ENCODE peak calls at places on chromosome 22, in eight cellular contexts. One of them, this sample, is unnamed.
A peak's percentile ranks its signal among the peaks of the same experiment; 100 is the strongest.

GRCh38 chr22:26406118-26406517 is 22.9 kb upstream of the ASPHD2 start:
- DNase-seq in uterus: no peak
- DNase-seq in transverse colon: no peak
- DNase-seq in esophagus muscularis mucosa: no peak
- DNase-seq in IMR-90: peak; percentile 66
- DNase-seq in stomach: no peak
- DNase-seq in body of pancreas: no peak
- DNase-seq in breast epithelium: no peak
- DNase-seq in this sample: no peak

GRCh38 chr22:25666308-25666707 is 75.7 kb upstream of the MYO18B start:
- DNase-seq in uterus: peak; percentile 38
- DNase-seq in transverse colon: peak; percentile 41
- DNase-seq in stomach: no peak
- DNase-seq in esophagus muscularis mucosa: no peak
- DNase-seq in body of pancreas: peak; percentile 37
- DNase-seq in breast epithelium: peak; percentile 35
- DNase-seq in IMR-90: no peak
- DNase-seq in this sample: peak; percentile 87

GRCh38 chr22:20398420-20398819 is 4.5 kb downstream of the ZNF74 start:
- DNase-seq in uterus: no peak
- DNase-seq in breast epithelium: no peak
- DNase-seq in IMR-90: no peak
- DNase-seq in stomach: no peak
- DNase-seq in transverse colon: no peak
- DNase-seq in body of pancreas: no peak
- DNase-seq in esophagus muscularis mucosa: no peak
- DNase-seq in this sample: no peak

GRCh38 chr22:32695451-32695891 is 106.0 kb upstream of the TIMP3 start:
- DNase-seq in esophagus muscularis mucosa: no peak
- DNase-seq in body of pancreas: no peak
- DNase-seq in uterus: no peak
- DNase-seq in IMR-90: peak; percentile 95
- DNase-seq in transverse colon: no peak
- DNase-seq in breast epithelium: no peak
- DNase-seq in stomach: no peak
- DNase-seq in this sample: no peak

GRCh38 chr22:43060213-43060612 is 29.0 kb downstream of the TTLL1 start:
- DNase-seq in breast epithelium: no peak
- DNase-seq in IMR-90: no peak
- DNase-seq in esophagus muscularis mucosa: no peak
- DNase-seq in transverse colon: peak; percentile 54
- DNase-seq in body of pancreas: no peak
- DNase-seq in uterus: no peak
- DNase-seq in stomach: peak; percentile 30
- DNase-seq in this sample: peak; percentile 88

GRCh38 chr22:42294034-42294985 is 23.9 kb upstream of the TCF20 start:
- DNase-seq in body of pancreas: peak; percentile 55
- DNase-seq in transverse colon: peak; percentile 64
- DNase-seq in stomach: peak; percentile 38
- DNase-seq in breast epithelium: no peak
- DNase-seq in esophagus muscularis mucosa: no peak
- DNase-seq in uterus: no peak
- DNase-seq in IMR-90: peak; percentile 41
- DNase-seq in this sample: no peak

GRCh38 chr22:24230911-24231656 is 13.8 kb downstream of the GGT5 start:
- DNase-seq in IMR-90: no peak
- DNase-seq in breast epithelium: no peak
- DNase-seq in uterus: no peak
- DNase-seq in body of pancreas: peak; percentile 64
- DNase-seq in transverse colon: peak; percentile 58
- DNase-seq in stomach: peak; percentile 74
- DNase-seq in esophagus muscularis mucosa: no peak
- DNase-seq in this sample: peak; percentile 60

GRCh38 chr22:41197808-41198585 is 7.1 kb upstream of the L3MBTL2 start:
- DNase-seq in stomach: peak; percentile 50
- DNase-seq in esophagus muscularis mucosa: no peak
- DNase-seq in uterus: no peak
- DNase-seq in IMR-90: no peak
- DNase-seq in transverse colon: peak; percentile 56
- DNase-seq in body of pancreas: peak; percentile 40
- DNase-seq in breast epithelium: peak; percentile 40
- DNase-seq in this sample: peak; percentile 59

GRCh38 chr22:37186228-37186996 is 1.6 kb downstream of the C1QTNF6 start:
- DNase-seq in stomach: no peak
- DNase-seq in esophagus muscularis mucosa: no peak
- DNase-seq in breast epithelium: no peak
- DNase-seq in uterus: peak; percentile 54
- DNase-seq in IMR-90: peak; percentile 88
- DNase-seq in transverse colon: no peak
- DNase-seq in body of pancreas: no peak
- DNase-seq in this sample: no peak
- TF ChIP-seq POLR2A in stomach: no peak
- TF ChIP-seq POLR2A in esophagus muscularis mucosa: no peak
- TF ChIP-seq POLR2A in breast epithelium: no peak
- TF ChIP-seq POLR2A in uterus: no peak
- TF ChIP-seq POLR2A in IMR-90: no peak
- TF ChIP-seq POLR2A in transverse colon: no peak
- TF ChIP-seq POLR2A in body of pancreas: no peak
- TF ChIP-seq POLR2A in this sample: no peak

DNA sequence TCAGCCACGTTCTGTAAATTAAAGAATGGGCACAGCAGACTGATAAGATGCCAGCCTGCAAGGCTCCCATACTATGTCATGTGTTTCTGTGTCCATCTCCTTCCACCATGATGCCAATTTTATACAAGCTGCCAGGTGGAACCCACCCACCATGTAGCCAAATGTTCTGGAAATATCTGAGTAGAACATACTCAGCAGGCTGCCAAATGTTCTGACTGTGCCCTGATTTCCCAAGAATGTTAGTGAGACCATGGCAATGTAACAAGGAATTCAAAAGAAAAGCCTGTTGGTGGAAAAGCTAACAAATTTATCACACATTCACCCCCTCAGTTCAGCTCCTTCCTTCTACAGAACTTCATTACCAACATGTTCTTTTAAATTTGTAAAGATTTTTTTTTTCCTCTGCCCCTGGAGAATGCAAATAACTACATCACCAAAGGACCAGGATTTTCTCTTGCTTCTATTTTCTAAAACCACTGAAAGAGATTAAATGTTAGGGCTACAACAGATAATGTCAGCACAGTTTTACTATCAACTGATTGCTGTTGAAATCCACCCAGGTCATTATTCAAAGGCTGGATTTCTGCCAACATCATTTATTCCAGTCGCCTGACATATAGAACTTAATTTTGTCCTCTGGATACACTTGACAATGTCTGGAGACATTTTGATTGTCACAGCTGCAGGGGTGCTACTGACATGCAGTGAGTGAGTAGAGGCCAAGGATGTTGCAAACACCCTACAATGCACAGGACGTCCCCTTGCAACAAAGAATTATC is 3.1 kb downstream of the DMC1 start:
- DNase-seq in breast epithelium: no peak
- DNase-seq in esophagus muscularis mucosa: no peak
- DNase-seq in uterus: no peak
- DNase-seq in body of pancreas: no peak
- DNase-seq in stomach: no peak
- DNase-seq in IMR-90: no peak
- DNase-seq in transverse colon: no peak
- DNase-seq in this sample: no peak
- H3K27ac ChIP-seq in breast epithelium: no peak overlapping the region
- H3K27ac ChIP-seq in esophagus muscularis mucosa: no peak overlapping the region
- H3K27ac ChIP-seq in uterus: no peak overlapping the region
- H3K27ac ChIP-seq in body of pancreas: no peak overlapping the region
- H3K27ac ChIP-seq in stomach: no peak overlapping the region
- H3K27ac ChIP-seq in IMR-90: no peak overlapping the region
- H3K27ac ChIP-seq in transverse colon: no peak overlapping the region
- H3K27ac ChIP-seq in this sample: no peak overlapping the region

DNA sequence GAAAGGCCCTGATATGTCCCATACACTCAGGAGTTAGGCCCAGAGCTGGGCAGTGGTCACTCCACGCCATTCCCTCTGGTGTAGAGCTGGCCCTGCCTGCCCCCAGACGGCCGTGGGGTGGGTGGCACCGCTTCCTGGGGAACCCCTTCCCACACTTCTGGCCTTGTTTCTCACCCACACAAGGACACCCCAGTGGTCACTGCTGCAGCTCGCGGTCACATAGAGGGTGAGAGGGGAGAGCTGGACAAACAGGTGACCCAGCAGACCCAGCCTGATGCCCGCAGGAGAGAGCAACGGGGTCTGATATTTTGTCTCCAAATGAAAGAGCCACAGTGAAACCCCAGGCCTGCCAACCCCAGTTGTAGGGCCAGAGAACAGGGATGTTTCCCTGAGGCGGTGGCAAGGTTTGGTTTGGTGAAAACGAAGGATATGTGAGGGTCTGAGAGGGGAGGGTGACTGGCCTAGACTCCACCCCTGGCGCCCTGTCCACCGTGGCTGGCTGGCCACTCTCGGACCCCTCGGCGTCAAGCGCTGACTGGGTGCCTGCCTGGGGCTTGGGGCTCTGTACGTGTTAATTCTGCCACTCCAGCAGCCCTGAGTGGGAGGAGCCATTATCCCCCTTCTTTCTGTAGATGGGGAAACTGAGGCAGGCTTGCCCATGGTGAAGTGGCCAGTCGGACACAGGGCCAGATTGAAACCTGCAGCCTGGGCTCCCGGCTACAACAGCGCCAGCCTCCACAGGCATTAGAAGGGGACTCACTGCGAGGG is 71.0 kb upstream of the PPARA start:
- DNase-seq in IMR-90: no peak
- DNase-seq in stomach: peak; percentile 24
- DNase-seq in transverse colon: peak; percentile 7
- DNase-seq in body of pancreas: no peak
- DNase-seq in breast epithelium: no peak
- DNase-seq in uterus: peak; percentile 39
- DNase-seq in esophagus muscularis mucosa: no peak
- DNase-seq in this sample: peak; percentile 56
- H3K36me3 ChIP-seq in IMR-90: peaks cover 33% of the 10 kb centered on the region
- H3K36me3 ChIP-seq in stomach: peaks cover 4% of the 10 kb centered on the region
- H3K36me3 ChIP-seq in transverse colon: no peaks in the 10 kb centered on the region
- H3K36me3 ChIP-seq in body of pancreas: no peaks in the 10 kb centered on the region
- H3K36me3 ChIP-seq in breast epithelium: no peaks in the 10 kb centered on the region
- H3K36me3 ChIP-seq in uterus: no peaks in the 10 kb centered on the region
- H3K36me3 ChIP-seq in esophagus muscularis mucosa: no peaks in the 10 kb centered on the region
- H3K36me3 ChIP-seq in this sample: no peaks in the 10 kb centered on the region

GRCh38 chr22:38756631-38757463 is 1.0 kb upstream of the SUN2 start:
- DNase-seq in IMR-90: no peak
- DNase-seq in uterus: no peak
- DNase-seq in breast epithelium: no peak
- DNase-seq in stomach: no peak
- DNase-seq in body of pancreas: peak; percentile 37
- DNase-seq in transverse colon: peak; percentile 21
- DNase-seq in esophagus muscularis mucosa: no peak
- DNase-seq in this sample: peak; percentile 73

GRCh38 chr22:38757464-38757757 is 1.6 kb upstream of the SUN2 start:
- DNase-seq in breast epithelium: no peak
- DNase-seq in body of pancreas: no peak
- DNase-seq in IMR-90: no peak
- DNase-seq in esophagus muscularis mucosa: no peak
- DNase-seq in transverse colon: no peak
- DNase-seq in stomach: no peak
- DNase-seq in uterus: no peak
- DNase-seq in this sample: no peak

GRCh38 chr22:38755155-38755910 is 465 bp downstream of the SUN2 start:
- DNase-seq in transverse colon: peak; percentile 95
- DNase-seq in stomach: peak; percentile 97
- DNase-seq in body of pancreas: peak; percentile 98
- DNase-seq in esophagus muscularis mucosa: peak; percentile 97
- DNase-seq in IMR-90: peak; percentile 48
- DNase-seq in uterus: peak; percentile 93
- DNase-seq in breast epithelium: peak; percentile 88
- DNase-seq in this sample: peak; percentile 99

GRCh38 chr22:38754247-38755154 is 1.3 kb downstream of the SUN2 start:
- DNase-seq in stomach: peak; percentile 92
- DNase-seq in uterus: peak; percentile 88
- DNase-seq in breast epithelium: peak; percentile 99
- DNase-seq in transverse colon: peak; percentile 73
- DNase-seq in esophagus muscularis mucosa: peak; percentile 97
- DNase-seq in IMR-90: peak; percentile 43
- DNase-seq in body of pancreas: peak; percentile 96
- DNase-seq in this sample: no peak

GRCh38 chr22:38755911-38756532 is at the start of gene SUN2:
- DNase-seq in transverse colon: peak; percentile 96
- DNase-seq in IMR-90: peak; percentile 77
- DNase-seq in esophagus muscularis mucosa: peak; percentile 99
- DNase-seq in uterus: peak; percentile 93
- DNase-seq in stomach: peak; percentile 95
- DNase-seq in breast epithelium: peak; percentile 93
- DNase-seq in body of pancreas: peak; percentile 95
- DNase-seq in this sample: peak; percentile 100
- TF ChIP-seq POLR2A in transverse colon: peak; percentile 35
- TF ChIP-seq POLR2A in IMR-90: peak; percentile 63
- TF ChIP-seq POLR2A in esophagus muscularis mucosa: peak; percentile 67
- TF ChIP-seq POLR2A in uterus: peak; percentile 66
- TF ChIP-seq POLR2A in stomach: no peak
- TF ChIP-seq POLR2A in breast epithelium: peak; percentile 17
- TF ChIP-seq POLR2A in body of pancreas: peak; percentile 46
- TF ChIP-seq POLR2A in this sample: peak; percentile 24

GRCh38 chr22:29697853-29698598 is 21.8 kb upstream of the CABP7 start:
- DNase-seq in body of pancreas: no peak
- DNase-seq in breast epithelium: no peak
- DNase-seq in uterus: no peak
- DNase-seq in stomach: no peak
- DNase-seq in IMR-90: no peak
- DNase-seq in esophagus muscularis mucosa: no peak
- DNase-seq in transverse colon: no peak
- DNase-seq in this sample: no peak
- H3K27ac ChIP-seq in body of pancreas: no peak overlapping the region
- H3K27ac ChIP-seq in breast epithelium: no peak overlapping the region
- H3K27ac ChIP-seq in uterus: no peak overlapping the region
- H3K27ac ChIP-seq in stomach: no peak overlapping the region
- H3K27ac ChIP-seq in IMR-90: no peak overlapping the region
- H3K27ac ChIP-seq in esophagus muscularis mucosa: no peak overlapping the region
- H3K27ac ChIP-seq in transverse colon: no peak overlapping the region
- H3K27ac ChIP-seq in this sample: no peak overlapping the region

GRCh38 chr22:37234736-37235711 is 9.0 kb downstream of the RAC2 start:
- DNase-seq in IMR-90: no peak
- DNase-seq in transverse colon: peak; percentile 10
- DNase-seq in stomach: no peak
- DNase-seq in breast epithelium: no peak
- DNase-seq in esophagus muscularis mucosa: no peak
- DNase-seq in uterus: no peak
- DNase-seq in body of pancreas: no peak
- DNase-seq in this sample: no peak
- H3K36me3 ChIP-seq in IMR-90: no peaks in the 10 kb centered on the region
- H3K36me3 ChIP-seq in transverse colon: no peaks in the 10 kb centered on the region
- H3K36me3 ChIP-seq in stomach: no peaks in the 10 kb centered on the region
- H3K36me3 ChIP-seq in breast epithelium: no peaks in the 10 kb centered on the region
- H3K36me3 ChIP-seq in esophagus muscularis mucosa: no peaks in the 10 kb centered on the region
- H3K36me3 ChIP-seq in uterus: no peaks in the 10 kb centered on the region
- H3K36me3 ChIP-seq in body of pancreas: no peaks in the 10 kb centered on the region
- H3K36me3 ChIP-seq in this sample: no peaks in the 10 kb centered on the region